ENCODE peak calls at places on chromosomes 13 and 19, in nine cellular contexts. O is upper lobe of left lung, G is HCT116, I is HL-60, Y is GM23338, B is SK-N-MC, X is SK-N-SH, C is GM12892, E is breast epithelium. L is an unnamed sample.

GRCh38 chr19:44948763-44949374 is 3.0 kb downstream of the APOC2 start:
- DNase-seq in O (no peak), G (no peak), I (no peak), Y (no peak), B (no peak), X (no peak), C (no peak), E (no peak), L (no peak)

GRCh38 chr19:1807695-1808394 is 4.2 kb downstream of the ATP8B3 start:
- DNase-seq in O (no peak), G (no peak), I (no peak), Y (no peak), B (no peak), X (no peak), C (no peak), E (no peak), L (no peak)

GRCh38 chr13:104011505-104012270 is 945.5 kb upstream of the SLC10A2 start:
- DNase-seq in O (no peak), G (no peak), I (no peak), Y (peak; percentile 13), B (no peak), X (no peak), C (no peak), E (no peak), L (no peak)

GRCh38 chr19:373391-374182 is 29.0 kb upstream of the MIER2 start:
- DNase-seq in O (no peak), G (no peak), I (no peak), Y (no peak), B (no peak), X (no peak), C (no peak), E (no peak), L (no peak)

GRCh38 chr13:49652691-49653305 is 24.5 kb downstream of the ARL11 start:
- DNase-seq in O (no peak), G (peak; percentile 26), I (peak; percentile 60), Y (peak; percentile 85), B (no peak), X (peak; percentile 76), C (no peak), E (no peak), L (peak; percentile 32)

GRCh38 chr13:44293908-44294735 is 79.5 kb upstream of the SERP2 start:
- DNase-seq in O (no peak), G (no peak), I (no peak), Y (no peak), B (no peak), X (no peak), C (no peak), E (no peak), L (no peak)

GRCh38 chr19:40219721-40220276 is 1.6 kb upstream of the TTC9B start:
- DNase-seq in O (no peak), G (peak; percentile 76), I (no peak), Y (no peak), B (no peak), X (no peak), C (no peak), E (no peak), L (no peak)

GRCh38 chr13:113915012-113915763 is 51.3 kb upstream of the GAS6 start:
- DNase-seq in O (no peak), G (no peak), I (no peak), Y (no peak), B (no peak), X (no peak), C (no peak), E (peak; percentile 7), L (no peak)

GRCh38 chr19:56839665-56840451 is 668 bp downstream of the PEG3 start:
- DNase-seq in O (peak; percentile 92), G (no peak), I (peak; percentile 95), Y (no peak), B (no peak), X (peak; percentile 72), C (no peak), E (peak; percentile 97), L (peak; percentile 78)

GRCh38 chr13:50798923-50799322 is 44.6 kb downstream of the DLEU7 start:
- DNase-seq in O (no peak), G (no peak), I (no peak), Y (no peak), B (no peak), X (no peak), C (no peak), E (no peak), L (no peak)

GRCh38 chr19:6527893-6528543 is 2.8 kb upstream of the TNFSF9 start:
- DNase-seq in O (no peak), G (no peak), I (peak; percentile 29), Y (no peak), B (no peak), X (no peak), C (peak; percentile 70), E (no peak), L (no peak)

GRCh38 chr19:29675120-29675649 is 9.9 kb downstream of the PLEKHF1 start:
- DNase-seq in O (no peak), G (no peak), I (no peak), Y (no peak), B (no peak), X (no peak), C (no peak), E (no peak), L (no peak)

GRCh38 chr19:50909240-50910070 is 1.7 kb downstream of the KLK4 start:
- DNase-seq in O (peak; percentile 39), G (peak; percentile 85), I (no peak), Y (peak; percentile 99), B (no peak), X (peak; percentile 83), C (peak; percentile 54), E (peak; percentile 44), L (peak; percentile 84)

GRCh38 chr13:23488442-23488841 is 54.9 kb upstream of the SACS start:
- DNase-seq in O (no peak), G (no peak), I (no peak), Y (no peak), B (no peak), X (peak; percentile 57), C (no peak), E (peak; percentile 56), L (no peak)

GRCh38 chr19:29475469-29475868 is 50.3 kb upstream of the VSTM2B start:
- DNase-seq in O (no peak), G (no peak), I (no peak), Y (no peak), B (no peak), X (no peak), C (no peak), E (no peak), L (no peak)

GRCh38 chr19:6062961-6063575 is 47.2 kb downstream of the RFX2 start:
- DNase-seq in O (no peak), G (no peak), I (no peak), Y (no peak), B (no peak), X (no peak), C (no peak), E (no peak), L (peak; percentile 8)

GRCh38 chr13:99990045-99990977 is 8.7 kb downstream of the ZIC2 start:
- DNase-seq in O (no peak), G (no peak), I (no peak), Y (peak; percentile 63), B (no peak), X (peak; percentile 27), C (no peak), E (no peak), L (no peak)

DNA sequence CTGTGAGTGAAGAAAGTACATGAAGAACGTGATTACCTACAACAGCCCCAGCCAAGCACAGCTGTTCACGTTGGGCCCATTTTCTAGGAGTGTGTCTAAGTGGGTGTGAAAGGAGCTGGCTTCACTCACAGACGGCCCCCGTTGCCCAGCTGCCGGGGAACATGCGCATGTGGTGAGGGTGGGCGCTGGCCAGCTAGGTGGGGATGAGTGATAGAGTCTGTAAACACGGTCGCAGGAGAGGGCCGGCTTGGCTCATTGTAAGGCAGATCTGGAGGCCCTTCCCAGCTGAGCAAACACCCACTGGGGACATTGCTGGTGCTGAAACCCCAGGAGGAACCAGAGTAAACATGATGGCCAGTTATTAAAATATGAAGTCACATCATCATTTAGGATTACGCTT is 160.5 kb downstream of the TEX29 start:
- DNase-seq in O (no peak), G (no peak), I (no peak), Y (no peak), B (no peak), X (no peak), C (no peak), E (no peak), L (no peak)
- TF ChIP-seq POLR2AphosphoS5 in O (no peak), G (no peak), I (no peak), Y (no peak), B (no peak), X (no peak), C (no peak), E (no peak), L (no peak)

DNA sequence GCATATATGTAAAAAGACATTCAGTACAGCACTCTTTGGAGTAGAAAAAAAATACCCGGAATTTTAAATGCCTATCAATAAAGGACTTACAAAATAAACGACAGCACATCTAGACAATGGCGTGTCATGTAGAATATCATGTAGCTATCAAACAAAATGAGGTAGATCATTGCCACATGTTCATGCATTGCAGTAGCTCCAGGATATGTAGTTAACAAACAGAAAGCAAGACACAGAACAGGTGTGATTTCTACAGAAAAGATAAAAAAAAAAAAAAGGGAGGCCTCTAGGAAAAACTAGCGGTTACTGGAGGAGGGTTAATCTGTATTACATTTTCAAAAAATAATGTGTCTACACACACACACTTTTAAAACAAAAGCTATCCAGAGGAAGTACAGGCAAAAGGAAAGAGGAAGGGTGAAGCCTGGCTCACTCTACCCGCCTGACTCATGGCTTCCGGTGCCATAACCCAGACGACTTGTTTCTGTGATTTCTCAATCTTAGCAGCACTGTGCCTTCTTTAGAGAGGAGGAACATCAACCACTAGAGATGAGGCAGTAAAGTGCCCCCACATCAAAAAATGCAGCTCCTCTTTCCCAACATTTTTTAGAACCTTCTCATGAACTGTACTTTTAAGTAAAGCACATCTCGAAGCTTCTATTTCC is 6.9 kb downstream of the KCTD12 start:
- DNase-seq in O (peak; percentile 82), G (no peak), I (peak; percentile 97), Y (no peak), B (no peak), X (peak; percentile 34), C (peak; percentile 30), E (peak; percentile 57), L (peak; percentile 46)
- TF ChIP-seq POLR2AphosphoS5 in O (peak; percentile 84), G (no peak), I (peak; percentile 94), Y (no peak), B (no peak), X (peak; percentile 16), C (peak; percentile 21), E (peak; percentile 38), L (peak; percentile 55)

DNA sequence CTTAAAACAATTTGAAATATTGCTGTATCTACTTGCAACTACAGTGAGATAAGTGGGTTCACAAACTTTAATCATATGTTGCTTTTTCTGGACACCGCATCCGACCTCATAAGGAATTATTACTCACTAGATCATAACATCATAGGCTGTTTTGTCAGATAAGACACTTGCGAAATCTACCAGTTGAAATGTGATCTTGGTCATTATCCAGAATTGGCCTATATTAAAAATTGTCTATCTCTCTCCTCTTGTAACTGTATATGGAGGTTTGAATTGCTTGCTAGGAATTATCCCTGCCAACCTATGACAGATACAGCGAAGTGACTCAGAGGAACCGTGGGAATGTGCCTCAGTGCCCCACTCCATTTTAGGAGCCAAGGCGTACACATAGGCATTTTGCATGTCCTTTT is 117.0 kb upstream of the POSTN start:
- DNase-seq in O (no peak), G (no peak), I (no peak), Y (no peak), B (no peak), X (no peak), C (no peak), E (no peak), L (no peak)
- TF ChIP-seq POLR2AphosphoS5 in O (no peak), G (no peak), I (no peak), Y (no peak), B (no peak), X (no peak), C (no peak), E (no peak), L (no peak)

GRCh38 chr13:110109910-110110309 is 197.0 kb downstream of the COL4A1 start:
- DNase-seq in O (no peak), G (no peak), I (no peak), Y (no peak), B (no peak), X (no peak), C (no peak), E (no peak), L (peak; percentile 28)
- TF ChIP-seq POLR2AphosphoS5 in O (peak; percentile 10), G (no peak), I (no peak), Y (no peak), B (no peak), X (no peak), C (no peak), E (no peak), L (no peak)

L was measured in transverse colon.